ENCODE peak calls at places on chromosomes 5 and 9, in five cellular contexts. K, W, J, F and Z are unnamed samples.

GRCh38 chr5:370959-371810 is 49.7 kb downstream of the AHRR start:
- DNase-seq in K (peak), W (no peak), J (no peak), F (no peak), Z (peak)

GRCh38 chr9:86252870-86253269 is 6.6 kb downstream of the C9orf153 start:
- DNase-seq in K (no peak), W (no peak), J (no peak), F (no peak), Z (no peak)

GRCh38 chr9:98201102-98201501 is 8.7 kb upstream of the CORO2A start:
- DNase-seq in K (no peak), W (no peak), J (no peak), F (no peak), Z (no peak)

GRCh38 chr5:170221319-170221718 is 11.5 kb upstream of the C5orf58 start:
- DNase-seq in K (no peak), W (no peak), J (no peak), F (no peak), Z (peak)

GRCh38 chr9:123651273-123651672 is 278.7 kb downstream of the DENND1A start:
- DNase-seq in K (no peak), W (no peak), J (no peak), F (no peak), Z (no peak)

GRCh38 chr9:98541684-98542230 is 167.0 kb downstream of the GABBR2 start:
- DNase-seq in K (peak), W (no peak), J (no peak), F (no peak), Z (no peak)

GRCh38 chr9:4665357-4665756 is 923 bp downstream of the SPATA6L start:
- DNase-seq in K (no peak), W (no peak), J (no peak), F (no peak), Z (peak)

GRCh38 chr9:84668204-84669007 is 1.1 kb upstream of the NTRK2 start:
- DNase-seq in K (peak), W (peak), J (peak), F (peak), Z (peak)

GRCh38 chr5:31054436-31054835 is 139.1 kb upstream of the CDH6 start:
- DNase-seq in K (no peak), W (no peak), J (no peak), F (no peak), Z (no peak)

GRCh38 chr5:80238778-80239679 is 16.8 kb downstream of the SERINC5 start:
- DNase-seq in K (peak), W (no peak), J (peak), F (no peak), Z (peak)

GRCh38 chr5:64165160-64165499 is 513 bp upstream of the RNF180 start:
- DNase-seq in K (no peak), W (no peak), J (no peak), F (no peak), Z (no peak)

GRCh38 chr5:28516657-28517175 is 1478.3 kb upstream of the CDH9 start:
- DNase-seq in K (no peak), W (no peak), J (no peak), F (no peak), Z (no peak)

GRCh38 chr5:136046231-136046630 is 17.4 kb downstream of the TGFBI start:
- DNase-seq in K (no peak), W (peak), J (peak), F (no peak), Z (no peak)

GRCh38 chr9:80144856-80145255 is 573.1 kb downstream of the TLE4 start:
- DNase-seq in K (no peak), W (no peak), J (no peak), F (no peak), Z (no peak)

GRCh38 chr5:42993516-42994284 is 46.4 kb downstream of the ANXA2R start:
- DNase-seq in K (no peak), W (no peak), J (peak), F (no peak), Z (peak)

GRCh38 chr5:126370796-126371718 is 52.2 kb upstream of the GRAMD2B start:
- DNase-seq in K (no peak), W (no peak), J (no peak), F (peak), Z (peak)

GRCh38 chr5:136036991-136037705 is 8.4 kb downstream of the TGFBI start:
- DNase-seq in K (no peak), W (peak), J (peak), F (no peak), Z (peak)

GRCh38 chr9:2208991-2209390 is 193.8 kb downstream of the SMARCA2 start:
- DNase-seq in K (no peak), W (no peak), J (no peak), F (no peak), Z (no peak)

GRCh38 chr9:100088202-100088601 is 10.6 kb downstream of the ERP44 start:
- DNase-seq in K (no peak), W (no peak), J (no peak), F (no peak), Z (no peak)

GRCh38 chr5:76384189-76384588 is 18.9 kb upstream of the IQGAP2 start:
- DNase-seq in K (peak), W (no peak), J (no peak), F (no peak), Z (no peak)

GRCh38 chr5:150626853-150627276 is 13.6 kb upstream of the SYNPO start:
- DNase-seq in K (no peak), W (no peak), J (peak), F (peak), Z (no peak)
- H3K4me3 ChIP-seq in K (no peak), W (peak), J (peak), F (peak), Z (no peak)

DNA sequence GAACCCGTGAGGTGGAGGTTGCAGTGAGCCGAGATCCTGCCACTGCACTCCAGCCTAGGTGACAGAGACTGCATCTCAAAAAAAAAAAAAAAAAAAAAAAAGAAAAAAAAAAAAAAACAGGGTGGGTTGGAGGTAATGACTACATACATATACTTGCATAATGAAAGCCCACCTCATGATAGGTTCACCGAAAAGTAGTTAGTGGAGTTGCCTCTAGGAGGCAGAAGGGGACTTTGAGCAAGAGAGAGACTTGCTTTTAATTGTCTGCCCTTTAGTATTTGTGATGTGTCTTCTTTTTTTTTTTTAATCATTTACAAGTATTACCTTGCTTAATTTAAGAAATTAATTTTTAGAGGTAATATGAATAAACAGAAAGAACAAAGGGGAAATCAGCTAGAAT is 99.8 kb downstream of the PPARGC1B start:
- DNase-seq in K (no peak), W (no peak), J (no peak), F (no peak), Z (peak)
- TF ChIP-seq CTCF in K (no peak), W (no peak), J (no peak), F (no peak), Z (peak)

DNA sequence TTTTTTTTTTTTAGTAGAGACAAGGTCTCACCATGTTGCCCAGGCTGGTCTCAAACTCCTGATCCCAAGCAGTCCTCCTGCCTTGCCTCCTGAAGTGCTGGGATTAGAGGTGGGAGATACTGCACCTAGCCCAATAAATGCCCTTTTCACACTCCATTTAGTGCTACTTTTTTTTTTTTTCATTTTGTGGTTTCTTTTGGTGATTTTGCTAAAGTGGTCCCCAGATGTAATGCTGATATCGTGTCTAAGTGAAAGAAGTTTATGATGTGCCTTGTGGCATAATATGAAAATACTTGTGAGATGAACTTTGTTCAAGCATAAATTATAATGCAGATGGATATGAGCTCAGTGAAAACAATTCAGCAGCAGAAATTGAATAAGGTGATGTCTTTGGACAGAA is 227.4 kb downstream of the ARHGAP26 start:
- DNase-seq in K (no peak), W (no peak), J (no peak), F (no peak), Z (no peak)
- H3K4me3 ChIP-seq in K (no peak), W (no peak), J (no peak), F (no peak), Z (no peak)

DNA sequence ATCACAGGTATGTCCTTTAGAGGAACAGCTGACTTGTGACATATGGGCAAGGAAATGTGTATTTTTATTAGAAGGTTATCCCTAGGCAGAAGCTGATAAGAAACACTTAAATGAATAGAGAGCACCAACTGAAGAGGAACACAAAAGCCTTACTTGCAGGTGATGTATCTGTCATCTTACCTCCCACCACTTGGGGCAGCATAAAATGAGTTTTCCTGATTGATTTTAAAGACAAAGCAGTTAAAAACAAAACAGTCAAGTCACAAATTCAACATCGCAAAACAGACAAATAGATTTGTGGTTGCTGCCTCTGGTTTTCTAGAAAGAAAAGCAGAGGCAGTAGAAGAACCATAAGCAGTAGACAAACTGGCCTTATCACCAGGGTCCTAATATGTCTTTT is 302.4 kb upstream of the ZNF462 start:
- DNase-seq in K (no peak), W (no peak), J (no peak), F (no peak), Z (no peak)
- TF ChIP-seq CTCF in K (no peak), W (no peak), J (no peak), F (no peak), Z (peak)

GRCh38 chr9:28453918-28454317 is 880.6 kb upstream of the C9orf72 start:
- DNase-seq in K (no peak), W (no peak), J (no peak), F (no peak), Z (no peak)

DNA sequence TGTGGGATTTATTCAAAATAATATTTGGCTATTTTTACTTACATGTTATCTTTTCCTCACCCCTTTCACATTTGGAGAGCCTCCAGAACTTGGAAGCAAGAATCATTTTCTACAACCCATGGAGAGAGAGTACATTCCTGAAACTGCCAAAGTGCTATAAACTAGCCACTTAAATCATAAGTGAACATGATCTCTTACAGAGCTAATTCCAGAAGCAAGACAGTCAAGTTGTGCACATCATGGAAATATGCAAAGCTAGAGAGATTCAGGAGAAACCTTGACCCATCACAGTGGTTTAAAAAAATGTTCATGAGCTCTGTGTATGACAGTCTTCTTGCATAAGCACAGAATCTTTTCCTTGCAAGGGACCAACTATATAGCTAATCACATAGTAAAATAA is 883.6 kb upstream of the C9orf72 start:
- DNase-seq in K (no peak), W (no peak), J (no peak), F (no peak), Z (no peak)
- H3K4me3 ChIP-seq in K (no peak), W (no peak), J (no peak), F (no peak), Z (no peak)

GRCh38 chr9:109937841-109938453 is 157.9 kb downstream of the PALM2AKAP2 start:
- DNase-seq in K (no peak), W (no peak), J (no peak), F (no peak), Z (no peak)
- TF ChIP-seq CTCF in K (no peak), W (no peak), J (no peak), F (no peak), Z (no peak)

DNA sequence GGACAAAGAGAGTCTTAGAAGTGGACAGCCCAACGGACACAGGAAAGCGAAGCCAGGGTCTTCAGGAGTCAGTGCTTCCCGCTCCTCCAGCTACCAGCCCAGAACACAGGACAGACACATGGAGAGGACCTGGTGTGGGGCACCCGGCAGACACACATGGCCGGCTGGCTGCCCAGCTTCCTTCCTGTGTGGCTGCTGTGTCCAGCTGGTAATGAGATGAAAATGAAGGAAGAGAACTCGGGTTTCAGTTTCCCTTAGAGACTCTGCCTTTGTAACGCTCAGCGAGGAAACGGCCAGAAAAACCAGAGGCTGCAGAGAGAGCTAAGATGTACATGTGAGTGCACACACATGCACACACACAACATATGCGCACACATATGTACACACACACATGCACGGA is 87.5 kb downstream of the SECISBP2 start:
- DNase-seq in K (no peak), W (no peak), J (no peak), F (peak), Z (no peak)
- H3K4me3 ChIP-seq in K (no peak), W (no peak), J (no peak), F (peak), Z (no peak)

GRCh38 chr9:38259519-38260218 is 132.8 kb upstream of the ALDH1B1 start:
- DNase-seq in K (peak), W (no peak), J (no peak), F (no peak), Z (no peak)

GRCh38 chr9:38257626-38258215 is 134.8 kb upstream of the ALDH1B1 start:
- DNase-seq in K (peak), W (no peak), J (no peak), F (no peak), Z (no peak)

GRCh38 chr9:38263534-38263933 is 129.0 kb upstream of the ALDH1B1 start:
- DNase-seq in K (peak), W (no peak), J (no peak), F (no peak), Z (peak)
- TF ChIP-seq CTCF in K (no peak), W (no peak), J (no peak), F (no peak), Z (peak)